ENCODE peak calls at places on chromosome 20, in nine cellular contexts. One of them, this sample, is unnamed.

GRCh38 chr20:17725094-17725835 is 25.5 kb downstream of the BANF2 start:
- DNase-seq in hypothalamus: no peak
- DNase-seq in occipital lobe: no peak
- DNase-seq in prostate gland: no peak
- DNase-seq in type B pancreatic cell: no peak
- DNase-seq in naive thymus-derived CD8-positive, alpha-beta T cell: no peak
- DNase-seq in fibroblast of pulmonary artery: no peak
- DNase-seq in H9: no peak
- DNase-seq in GM20000: no peak
- DNase-seq in this sample: no peak

GRCh38 chr20:45934046-45934586 is 367 bp upstream of the PCIF1 start:
- DNase-seq in hypothalamus: peak
- DNase-seq in occipital lobe: peak
- DNase-seq in prostate gland: peak
- DNase-seq in type B pancreatic cell: no peak
- DNase-seq in naive thymus-derived CD8-positive, alpha-beta T cell: no peak
- DNase-seq in fibroblast of pulmonary artery: peak
- DNase-seq in H9: peak
- DNase-seq in GM20000: peak
- DNase-seq in this sample: no peak

GRCh38 chr20:62632575-62632974 is 9.7 kb upstream of the SLCO4A1 start:
- DNase-seq in hypothalamus: no peak
- DNase-seq in occipital lobe: no peak
- DNase-seq in prostate gland: no peak
- DNase-seq in type B pancreatic cell: no peak
- DNase-seq in naive thymus-derived CD8-positive, alpha-beta T cell: no peak
- DNase-seq in fibroblast of pulmonary artery: no peak
- DNase-seq in H9: no peak
- DNase-seq in GM20000: no peak
- DNase-seq in this sample: no peak

GRCh38 chr20:40512567-40512966 is 176.5 kb downstream of the MAFB start:
- DNase-seq in hypothalamus: no peak
- DNase-seq in occipital lobe: no peak
- DNase-seq in prostate gland: no peak
- DNase-seq in type B pancreatic cell: no peak
- DNase-seq in naive thymus-derived CD8-positive, alpha-beta T cell: no peak
- DNase-seq in fibroblast of pulmonary artery: no peak
- DNase-seq in H9: no peak
- DNase-seq in GM20000: no peak
- DNase-seq in this sample: no peak

GRCh38 chr20:39903806-39904205 is 785.2 kb downstream of the MAFB start:
- DNase-seq in hypothalamus: no peak
- DNase-seq in occipital lobe: no peak
- DNase-seq in prostate gland: no peak
- DNase-seq in type B pancreatic cell: no peak
- DNase-seq in naive thymus-derived CD8-positive, alpha-beta T cell: no peak
- DNase-seq in fibroblast of pulmonary artery: no peak
- DNase-seq in H9: no peak
- DNase-seq in GM20000: no peak
- DNase-seq in this sample: no peak

GRCh38 chr20:1841554-1842140 is 53.6 kb upstream of the SIRPA start:
- DNase-seq in hypothalamus: no peak
- DNase-seq in occipital lobe: peak
- DNase-seq in prostate gland: peak
- DNase-seq in type B pancreatic cell: no peak
- DNase-seq in naive thymus-derived CD8-positive, alpha-beta T cell: no peak
- DNase-seq in fibroblast of pulmonary artery: peak
- DNase-seq in H9: no peak
- DNase-seq in GM20000: no peak
- DNase-seq in this sample: peak

GRCh38 chr20:36744764-36745191 is 1.1 kb downstream of the NDRG3 start:
- DNase-seq in hypothalamus: peak
- DNase-seq in occipital lobe: peak
- DNase-seq in prostate gland: peak
- DNase-seq in type B pancreatic cell: no peak
- DNase-seq in naive thymus-derived CD8-positive, alpha-beta T cell: no peak
- DNase-seq in fibroblast of pulmonary artery: peak
- DNase-seq in H9: peak
- DNase-seq in GM20000: no peak
- DNase-seq in this sample: peak

GRCh38 chr20:21147593-21147992 is 21.7 kb downstream of the KIZ start:
- DNase-seq in hypothalamus: no peak
- DNase-seq in occipital lobe: no peak
- DNase-seq in prostate gland: no peak
- DNase-seq in type B pancreatic cell: no peak
- DNase-seq in naive thymus-derived CD8-positive, alpha-beta T cell: no peak
- DNase-seq in fibroblast of pulmonary artery: peak
- DNase-seq in H9: no peak
- DNase-seq in GM20000: no peak
- DNase-seq in this sample: no peak

GRCh38 chr20:29409833-29410804 is 1847.3 kb upstream of the DEFB115 start:
- DNase-seq in hypothalamus: no peak
- DNase-seq in occipital lobe: no peak
- DNase-seq in prostate gland: no peak
- DNase-seq in type B pancreatic cell: no peak
- DNase-seq in naive thymus-derived CD8-positive, alpha-beta T cell: no peak
- DNase-seq in fibroblast of pulmonary artery: no peak
- DNase-seq in H9: no peak
- DNase-seq in GM20000: no peak
- DNase-seq in this sample: no peak

GRCh38 chr20:38601216-38602184 is at the start of gene ARHGAP40:
- DNase-seq in hypothalamus: no peak
- DNase-seq in occipital lobe: no peak
- DNase-seq in prostate gland: peak
- DNase-seq in type B pancreatic cell: no peak
- DNase-seq in naive thymus-derived CD8-positive, alpha-beta T cell: no peak
- DNase-seq in fibroblast of pulmonary artery: no peak
- DNase-seq in H9: peak
- DNase-seq in GM20000: peak
- DNase-seq in this sample: no peak

GRCh38 chr20:12936020-12936419 is 72.8 kb upstream of the SPTLC3 start:
- DNase-seq in hypothalamus: no peak
- DNase-seq in occipital lobe: no peak
- DNase-seq in prostate gland: no peak
- DNase-seq in type B pancreatic cell: no peak
- DNase-seq in naive thymus-derived CD8-positive, alpha-beta T cell: no peak
- DNase-seq in fibroblast of pulmonary artery: no peak
- DNase-seq in H9: peak
- DNase-seq in GM20000: no peak
- DNase-seq in this sample: no peak